ENCODE peak calls at places on chromosomes 2 and 18, in five cellular contexts. Y is H1, G is IMR-90, X is mesenchymal stem cell, W is neuronal stem cell. J is an unnamed sample.

GRCh38 chr2:172513935-172514586 is 41.8 kb upstream of the PDK1 start:
- DNase-seq in W (no peak), X (no peak), Y (peak), G (no peak), J (no peak)

GRCh38 chr18:32438173-32438572 is 32.5 kb downstream of the GAREM1 start:
- DNase-seq in X (no peak), W (no peak), Y (no peak), G (no peak), J (no peak)

GRCh38 chr2:28434600-28434989 is 41.9 kb downstream of the FOSL2 start:
- DNase-seq in X (no peak), G (no peak), W (no peak), Y (no peak), J (no peak)

GRCh38 chr2:83817511-83817910 is 641.6 kb downstream of the SUCLG1 start:
- DNase-seq in X (no peak), Y (no peak), W (no peak), G (no peak), J (peak)

GRCh38 chr2:221343524-221343923 is 228.6 kb downstream of the EPHA4 start:
- DNase-seq in G (no peak), Y (no peak), W (no peak), X (no peak), J (no peak)

GRCh38 chr2:62475172-62476011 is 30.6 kb downstream of the TMEM17 start:
- DNase-seq in W (peak), G (no peak), Y (no peak), X (peak), J (no peak)

GRCh38 chr18:48020337-48021250 is 90.1 kb upstream of the SMAD2 start:
- DNase-seq in X (no peak), Y (no peak), G (no peak), W (no peak), J (no peak)

GRCh38 chr2:20496069-20496468 is 49.2 kb downstream of the RHOB start:
- DNase-seq in Y (no peak), W (no peak), G (peak), X (peak), J (peak)

GRCh38 chr2:128162266-128162665 is 71.3 kb downstream of the UGGT1 start:
- DNase-seq in X (no peak), Y (no peak), W (no peak), G (no peak), J (peak)

GRCh38 chr2:102245266-102246151 is 58.7 kb downstream of the IL1RL2 start:
- DNase-seq in Y (no peak), G (peak), W (no peak), X (peak), J (no peak)

GRCh38 chr2:215556979-215557378 is 121.1 kb upstream of the FN1 start:
- DNase-seq in W (no peak), Y (no peak), X (peak), G (peak), J (no peak)

GRCh38 chr18:3889121-3889520 is 439.1 kb downstream of the TGIF1 start:
- DNase-seq in W (no peak), X (no peak), G (peak), Y (no peak), J (no peak)

GRCh38 chr18:37341016-37341415 is 224.6 kb downstream of the CELF4 start:
- DNase-seq in G (no peak), Y (no peak), W (no peak), X (no peak), J (no peak)

GRCh38 chr2:222900354-222900753 is 39.5 kb downstream of the ACSL3 start:
- DNase-seq in G (peak), W (no peak), Y (no peak), X (peak), J (peak)

GRCh38 chr2:46210063-46210462 is 87.1 kb upstream of the EPAS1 start:
- DNase-seq in G (no peak), Y (no peak), W (no peak), X (no peak), J (no peak)

GRCh38 chr2:188383158-188383557 is 91.5 kb downstream of the GULP1 start:
- DNase-seq in W (no peak), Y (no peak), G (peak), X (peak), J (no peak)

GRCh38 chr18:11150271-11150615 is 874 bp upstream of the PIEZO2 start:
- DNase-seq in W (no peak), G (no peak), Y (no peak), X (no peak), J (no peak)

GRCh38 chr18:3692113-3692621 is 242.2 kb downstream of the TGIF1 start:
- DNase-seq in W (no peak), X (no peak), G (no peak), Y (no peak), J (no peak)

GRCh38 chr18:35267161-35267651 is 22.8 kb downstream of the ZSCAN30 start:
- DNase-seq in W (no peak), Y (no peak), G (no peak), X (no peak), J (no peak)

GRCh38 chr18:57846258-57846657 is 43.1 kb upstream of the ATP8B1 start:
- DNase-seq in Y (no peak), G (peak), W (no peak), X (peak), J (peak)

GRCh38 chr2:238379096-238379810 is 47.5 kb upstream of the ASB1 start:
- DNase-seq in X (no peak), Y (no peak), G (peak), W (no peak), J (no peak)

GRCh38 chr2:119440873-119441272 is 9.2 kb downstream of the TMEM37 start:
- DNase-seq in W (no peak), X (no peak), Y (no peak), G (no peak), J (no peak)

GRCh38 chr2:1769703-1770422 is 25.5 kb upstream of the PXDN start:
- DNase-seq in W (peak), X (peak), G (peak), Y (peak), J (peak)

GRCh38 chr18:62725896-62726295 is 10.6 kb downstream of the PHLPP1 start:
- DNase-seq in W (no peak), X (no peak), G (no peak), Y (no peak), J (no peak)

GRCh38 chr2:105494683-105495425 is 96.0 kb upstream of the FHL2 start:
- DNase-seq in Y (no peak), W (no peak), G (no peak), X (no peak), J (no peak)

GRCh38 chr2:11891591-11891990 is 145.2 kb downstream of the LPIN1 start:
- DNase-seq in G (no peak), X (no peak), Y (no peak), W (no peak), J (no peak)

GRCh38 chr2:55231546-55232083 is 478 bp downstream of the CLHC1 start:
- DNase-seq in Y (no peak), X (no peak), G (peak), W (no peak), J (no peak)
- H3K4ac ChIP-seq in Y (peak), X (peak), G (peak), W (no peak), J (peak)

DNA sequence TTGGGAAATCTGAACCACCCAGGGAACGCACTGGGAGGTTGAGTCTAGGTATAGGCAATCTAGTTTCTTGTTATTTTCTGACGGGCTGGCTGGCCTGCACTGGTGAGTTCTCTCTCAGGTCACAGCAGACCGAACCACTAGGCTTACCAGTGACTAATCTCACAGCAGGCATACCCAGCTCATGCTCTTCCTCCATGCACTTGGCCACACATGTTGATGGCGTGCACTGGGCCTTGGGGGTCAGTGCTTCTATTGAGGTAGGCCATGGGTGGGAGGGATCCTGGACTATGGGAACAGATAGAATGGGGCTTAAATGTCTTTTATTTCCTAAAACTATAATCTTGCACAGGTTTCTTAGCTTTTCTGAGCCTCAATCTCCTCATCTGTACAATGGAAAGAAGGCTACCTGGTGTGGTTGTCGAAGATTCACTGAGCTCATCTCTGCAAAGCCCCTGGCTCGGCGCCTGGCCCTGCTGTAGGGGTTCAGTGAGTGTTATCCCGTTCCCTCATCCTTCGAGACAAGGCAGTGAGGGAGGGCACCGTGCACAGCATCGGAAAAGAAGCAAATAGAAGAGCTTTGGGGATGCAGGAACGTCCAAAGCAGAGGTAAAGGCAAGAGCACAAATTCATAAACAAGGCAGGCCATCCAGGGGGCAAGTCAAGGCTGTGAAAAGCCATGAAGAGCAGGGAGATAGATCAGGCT is 41.3 kb upstream of the ATG16L1 start:
- DNase-seq in X (no peak), G (no peak), W (no peak), Y (no peak), J (no peak)
- H3K4me3 ChIP-seq in X (no peak), G (no peak), W (no peak), Y (no peak), J (no peak)

GRCh38 chr2:42929577-42929984 is 137.2 kb upstream of the HAAO start:
- DNase-seq in G (no peak), X (no peak), W (no peak), Y (no peak), J (no peak)
- H2AFZ ChIP-seq in G (peak), X (no peak), W (peak), Y (peak), J (peak)

DNA sequence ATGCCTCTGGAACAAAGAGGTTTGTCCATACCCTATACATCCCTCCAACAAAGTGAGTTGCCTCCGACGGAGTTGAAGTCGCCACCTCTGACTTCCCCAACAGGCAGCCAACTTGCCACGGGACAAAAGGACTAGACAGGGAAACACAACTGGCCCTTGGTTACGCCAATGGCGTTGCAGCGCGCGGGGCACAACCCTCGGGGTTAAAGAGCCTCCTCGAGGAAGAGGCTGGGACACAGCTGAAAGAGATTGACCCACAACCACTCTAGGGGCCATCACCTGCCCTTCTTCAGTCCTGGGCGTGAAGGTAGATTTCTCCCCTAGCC is 545 bp downstream of the GTF3C2 start:
- DNase-seq in W (no peak), Y (no peak), X (peak), G (peak), J (peak)
- H3K4ac ChIP-seq in W (peak), Y (no peak), X (peak), G (peak), J (peak)

GRCh38 chr2:165637396-165637795 is 156.7 kb downstream of the GALNT3 start:
- DNase-seq in G (no peak), X (no peak), W (no peak), Y (no peak), J (no peak)
- H3K4me3 ChIP-seq in G (no peak), X (no peak), W (no peak), Y (no peak), J (no peak)